ENCODE peak calls at places on chromosome 2, in six cellular contexts. J is myocyte; F is GOT3; E is activated T-helper 9 cell treated with anti-CD3 and anti-CD28 coated beads, Interleukin-2, amount 50 U/mL, for 16 hours; G is LNCaP clone FGC; P is H54. Q is an unnamed sample.

GRCh38 chr2:233059797-233060499 is at the start of gene INPP5D:
- DNase-seq in J (no peak), F (no peak), E (peak; percentile 60), G (no peak), P (no peak), Q (peak; percentile 92)

GRCh38 chr2:109376115-109376514 is 237.7 kb downstream of the SEPTIN10 start:
- DNase-seq in J (no peak), F (no peak), E (no peak), G (no peak), P (no peak), Q (no peak)

GRCh38 chr2:149559341-149560068 is 28.1 kb downstream of the MMADHC start:
- DNase-seq in J (no peak), F (no peak), E (no peak), G (no peak), P (no peak), Q (no peak)

GRCh38 chr2:95231723-95232122 is 24.4 kb downstream of the ZNF892 start:
- DNase-seq in J (peak; percentile 86), F (no peak), E (no peak), G (peak; percentile 50), P (peak; percentile 66), Q (peak; percentile 76)

GRCh38 chr2:207749873-207750272 is 19.8 kb downstream of the FZD5 start:
- DNase-seq in J (no peak), F (no peak), E (no peak), G (no peak), P (no peak), Q (no peak)

GRCh38 chr2:28164280-28164801 is 228.3 kb upstream of the FOSL2 start:
- DNase-seq in J (peak; percentile 96), F (no peak), E (no peak), G (peak; percentile 80), P (no peak), Q (no peak)

GRCh38 chr2:6865346-6866238 is at the start of gene CMPK2:
- DNase-seq in J (no peak), F (no peak), E (peak; percentile 68), G (no peak), P (peak; percentile 34), Q (peak; percentile 93)

GRCh38 chr2:98704499-98705332 is 26.2 kb downstream of the MGAT4A start:
- DNase-seq in J (no peak), F (no peak), E (no peak), G (peak; percentile 73), P (no peak), Q (no peak)

GRCh38 chr2:133489641-133490411 is 78.4 kb downstream of the NCKAP5 start:
- DNase-seq in J (no peak), F (no peak), E (no peak), G (no peak), P (no peak), Q (no peak)

GRCh38 chr2:27422958-27423357 is 5.5 kb upstream of the NRBP1 start:
- DNase-seq in J (no peak), F (no peak), E (no peak), G (no peak), P (no peak), Q (no peak)

GRCh38 chr2:102193074-102193473 is 6.3 kb downstream of the IL1RL2 start:
- DNase-seq in J (no peak), F (no peak), E (no peak), G (no peak), P (no peak), Q (no peak)

GRCh38 chr2:111702119-111702808 is 181.7 kb downstream of the ANAPC1 start:
- DNase-seq in J (peak; percentile 85), F (no peak), E (peak; percentile 25), G (no peak), P (peak; percentile 51), Q (peak; percentile 86)

Q was measured in OCI-M1.